ENCODE peak calls at places on chromosome 1, in five cellular contexts. F, Y, O, Z and I are unnamed samples.

GRCh38 chr1:225254676-225255075 is 173.2 kb downstream of the LBR start:
- DNase-seq in F (no peak), Y (no peak), O (no peak), Z (no peak), I (no peak)

GRCh38 chr1:11802616-11802972 is 3.2 kb downstream of the MTHFR start:
- DNase-seq in F (no peak), Y (no peak), O (no peak), Z (peak; percentile 46), I (no peak)

GRCh38 chr1:247437551-247438535 is 20.1 kb downstream of the OR2B11 start:
- DNase-seq in F (no peak), Y (no peak), O (no peak), Z (no peak), I (no peak)

GRCh38 chr1:89721351-89721750 is 88.4 kb downstream of the LRRC8C start:
- DNase-seq in F (no peak), Y (peak; percentile 30), O (no peak), Z (peak; percentile 62), I (no peak)

GRCh38 chr1:48223372-48224081 is 1.0 kb downstream of the SLC5A9 start:
- DNase-seq in F (peak; percentile 56), Y (no peak), O (no peak), Z (no peak), I (no peak)

GRCh38 chr1:3939242-3940080 is 39.4 kb upstream of the C1orf174 start:
- DNase-seq in F (no peak), Y (no peak), O (no peak), Z (no peak), I (no peak)

GRCh38 chr1:86523670-86524354 is 23.1 kb upstream of the CLCA4 start:
- DNase-seq in F (no peak), Y (no peak), O (no peak), Z (no peak), I (no peak)

GRCh38 chr1:153932593-153933131 is 9.9 kb upstream of the GATAD2B start:
- DNase-seq in F (no peak), Y (no peak), O (no peak), Z (no peak), I (no peak)

GRCh38 chr1:30847358-30847972 is 61.1 kb downstream of the SDC3 start:
- DNase-seq in F (peak; percentile 80), Y (no peak), O (peak; percentile 61), Z (no peak), I (peak; percentile 72)

GRCh38 chr1:181936768-181937581 is 124.5 kb downstream of the ZNF648 start:
- DNase-seq in F (peak; percentile 71), Y (peak; percentile 34), O (no peak), Z (peak; percentile 38), I (peak; percentile 41)

GRCh38 chr1:116110507-116111195 is 548 bp upstream of the MAB21L3 start:
- DNase-seq in F (no peak), Y (no peak), O (no peak), Z (no peak), I (no peak)

GRCh38 chr1:116111196-116112021 is at the start of gene MAB21L3:
- DNase-seq in F (no peak), Y (no peak), O (no peak), Z (no peak), I (no peak)

GRCh38 chr1:116115476-116115875 is 4.3 kb downstream of the MAB21L3 start:
- DNase-seq in F (no peak), Y (no peak), O (peak; percentile 64), Z (peak; percentile 89), I (no peak)

GRCh38 chr1:116113615-116114014 is 2.4 kb downstream of the MAB21L3 start:
- DNase-seq in F (no peak), Y (no peak), O (no peak), Z (no peak), I (no peak)

GRCh38 chr1:116112388-116113140 is 1.4 kb downstream of the MAB21L3 start:
- DNase-seq in F (no peak), Y (no peak), O (no peak), Z (no peak), I (no peak)
- H3K27ac ChIP-seq in F (no peak overlapping the region), Y (no peak overlapping the region), O (no peak overlapping the region), Z (no peak overlapping the region), I (no peak overlapping the region)

GRCh38 chr1:9340864-9341263 is 48.2 kb downstream of the SPSB1 start:
- DNase-seq in F (no peak), Y (no peak), O (no peak), Z (no peak), I (no peak)
- H3K27ac ChIP-seq in F (no peak overlapping the region), Y (no peak overlapping the region), O (no peak overlapping the region), Z (no peak overlapping the region), I (no peak overlapping the region)

GRCh38 chr1:20719871-20720620 is 2.2 kb upstream of the KIF17 start:
- DNase-seq in F (no peak), Y (no peak), O (no peak), Z (no peak), I (no peak)
- H3K27ac ChIP-seq in F (no peak overlapping the region), Y (no peak overlapping the region), O (no peak overlapping the region), Z (no peak overlapping the region), I (no peak overlapping the region)

DNA sequence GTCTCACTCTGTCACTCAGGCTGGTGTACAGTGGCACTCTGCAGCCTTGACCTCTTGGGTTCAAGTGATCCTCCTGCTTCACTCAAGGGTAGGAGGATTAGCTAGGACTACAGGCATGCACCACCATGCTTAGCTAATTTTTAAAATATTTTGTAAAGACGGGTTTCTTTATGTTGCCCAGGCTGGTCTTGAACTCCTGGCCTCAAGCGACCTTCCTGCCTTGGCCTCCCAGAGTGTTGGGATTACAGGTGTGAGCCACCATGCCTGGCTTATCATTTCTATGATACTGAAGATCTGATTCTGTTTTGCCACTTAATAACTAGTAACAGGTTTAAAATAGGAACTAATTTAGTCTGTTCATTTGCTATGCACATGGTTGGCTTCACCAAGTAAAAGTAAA is 33.6 kb downstream of the GNAI3 start:
- DNase-seq in F (no peak), Y (no peak), O (no peak), Z (no peak), I (no peak)
- H3K27ac ChIP-seq in F (no peak overlapping the region), Y (no peak overlapping the region), O (no peak overlapping the region), Z (no peak overlapping the region), I (no peak overlapping the region)

DNA sequence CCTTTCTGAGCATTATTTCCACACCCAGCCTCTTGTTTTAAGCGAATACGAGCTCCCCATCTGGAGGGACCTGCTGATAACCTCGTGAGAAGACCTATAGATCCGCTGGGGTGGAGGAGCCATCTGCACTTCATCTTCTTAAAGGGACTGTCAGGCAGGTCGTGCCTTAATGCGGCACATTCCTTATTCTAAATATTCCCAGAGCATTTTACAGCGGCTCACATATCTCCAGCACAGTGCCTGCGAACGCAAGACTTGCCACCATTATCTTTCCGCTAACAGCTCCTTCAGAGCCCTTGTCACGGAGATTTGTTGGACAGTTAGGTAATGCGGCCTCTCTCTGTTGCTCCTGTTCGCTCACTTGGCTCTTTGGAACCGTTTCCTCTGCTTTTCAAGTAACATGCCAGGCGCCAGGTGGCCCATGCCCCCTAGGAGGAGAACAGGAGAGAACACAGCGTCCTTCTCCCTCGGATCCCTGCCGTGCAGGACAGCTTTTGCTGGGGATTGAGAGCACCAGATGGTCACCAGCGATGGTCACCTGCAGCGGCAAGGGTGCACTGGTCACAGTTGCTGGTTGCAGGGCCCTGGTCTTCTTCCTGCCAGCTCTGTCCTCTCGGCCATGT is 162.4 kb downstream of the PGBD5 start:
- DNase-seq in F (peak; percentile 42), Y (no peak), O (peak; percentile 22), Z (no peak), I (no peak)
- H3K27ac ChIP-seq in F (no peak overlapping the region), Y (no peak overlapping the region), O (no peak overlapping the region), Z (no peak overlapping the region), I (no peak overlapping the region)

GRCh38 chr1:8022395-8023286 is 3.5 kb downstream of the ERRFI1 start:
- DNase-seq in F (no peak), Y (no peak), O (no peak), Z (no peak), I (no peak)

GRCh38 chr1:8023995-8024313 is 2.2 kb downstream of the ERRFI1 start:
- DNase-seq in F (no peak), Y (no peak), O (no peak), Z (no peak), I (no peak)

GRCh38 chr1:8021676-8022266 is 4.3 kb downstream of the ERRFI1 start:
- DNase-seq in F (peak; percentile 59), Y (no peak), O (no peak), Z (no peak), I (no peak)

GRCh38 chr1:8024329-8024728 is 1.8 kb downstream of the ERRFI1 start:
- DNase-seq in F (no peak), Y (no peak), O (no peak), Z (no peak), I (no peak)

GRCh38 chr1:8023287-8023994 is 2.7 kb downstream of the ERRFI1 start:
- DNase-seq in F (peak; percentile 65), Y (no peak), O (no peak), Z (no peak), I (no peak)
- H3K27ac ChIP-seq in F (peak overlapping the region; percentile 100), Y (no peak overlapping the region), O (no peak overlapping the region), Z (no peak overlapping the region), I (no peak overlapping the region)

GRCh38 chr1:7399514-7400125 is 371.5 kb upstream of the VAMP3 start:
- DNase-seq in F (no peak), Y (no peak), O (no peak), Z (no peak), I (no peak)
- H3K27ac ChIP-seq in F (no peak overlapping the region), Y (no peak overlapping the region), O (no peak overlapping the region), Z (no peak overlapping the region), I (no peak overlapping the region)

DNA sequence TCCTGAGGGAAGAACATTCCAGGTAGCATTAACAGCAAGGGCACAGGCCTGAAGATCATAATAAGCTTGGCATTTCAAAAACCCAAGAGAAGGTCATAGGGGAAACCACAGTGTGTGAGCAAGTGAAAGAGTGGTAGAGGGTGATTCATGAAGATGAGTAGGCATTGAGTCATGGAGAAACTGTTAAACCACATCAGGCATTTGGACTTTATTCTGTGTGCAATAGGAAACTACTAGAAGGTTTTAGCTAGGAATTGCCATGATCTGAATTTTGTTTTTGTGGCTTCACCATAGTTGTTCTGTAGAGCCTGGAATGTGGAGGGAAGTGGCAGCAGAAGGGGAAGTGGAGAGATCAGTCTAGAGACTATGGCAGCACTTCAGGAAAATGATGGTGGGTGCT is 359.0 kb upstream of the PTBP2 start:
- DNase-seq in F (no peak), Y (no peak), O (peak; percentile 72), Z (peak; percentile 97), I (no peak)
- H3K27ac ChIP-seq in F (no peak overlapping the region), Y (no peak overlapping the region), O (peak overlapping the region; percentile 84), Z (peak overlapping the region; percentile 64), I (no peak overlapping the region)

GRCh38 chr1:106564192-106564591 is 492.3 kb upstream of the PRMT6 start:
- DNase-seq in F (no peak), Y (no peak), O (no peak), Z (no peak), I (no peak)

GRCh38 chr1:106568161-106568560 is 488.3 kb upstream of the PRMT6 start:
- DNase-seq in F (no peak), Y (no peak), O (no peak), Z (no peak), I (no peak)

GRCh38 chr1:106571109-106571508 is 485.4 kb upstream of the PRMT6 start:
- DNase-seq in F (no peak), Y (no peak), O (no peak), Z (no peak), I (no peak)

GRCh38 chr1:106568575-106568974 is 487.9 kb upstream of the PRMT6 start:
- DNase-seq in F (no peak), Y (no peak), O (no peak), Z (no peak), I (no peak)
- H3K27ac ChIP-seq in F (no peak overlapping the region), Y (no peak overlapping the region), O (no peak overlapping the region), Z (no peak overlapping the region), I (no peak overlapping the region)